ENCODE peak calls at places on chromosomes 5 and 9, in four cellular contexts. D is iPS-NIHi11, I is astrocyte of the cerebellum, L is GDM1. V is an unnamed sample.

GRCh38 chr5:134432677-134433359 is 21.1 kb upstream of the CDKN2AIPNL start:
- DNase-seq in D (no peak), I (no peak), L (no peak), V (no peak)

GRCh38 chr9:21564186-21564585 is 82.1 kb upstream of the IFNE start:
- DNase-seq in I (no peak), L (no peak), D (no peak), V (no peak)

GRCh38 chr9:107542401-107542800 is 52.8 kb upstream of the KLF4 start:
- DNase-seq in L (no peak), D (no peak), I (no peak), V (no peak)

GRCh38 chr5:5652181-5652580 is 229.7 kb downstream of the ICE1 start:
- DNase-seq in D (no peak), L (no peak), I (no peak), V (no peak)

GRCh38 chr9:110016340-110016739 is 191.6 kb downstream of the C9orf152 start:
- DNase-seq in L (no peak), D (no peak), I (peak), V (no peak)

GRCh38 chr9:72458153-72458552 is 63.3 kb upstream of the TMC1 start:
- DNase-seq in L (no peak), I (no peak), D (no peak), V (no peak)

GRCh38 chr9:77954018-77954417 is 77.6 kb downstream of the GNAQ start:
- DNase-seq in L (no peak), D (no peak), I (no peak), V (no peak)

GRCh38 chr5:125413861-125414260 is 667.4 kb upstream of the ZNF608 start:
- DNase-seq in I (no peak), D (no peak), L (no peak), V (no peak)

GRCh38 chr9:120643096-120643495 is 63.1 kb upstream of the CDK5RAP2 start:
- DNase-seq in I (no peak), L (no peak), D (no peak), V (no peak)

GRCh38 chr9:105510024-105510423 is 47.9 kb upstream of the FKTN start:
- DNase-seq in D (no peak), I (peak), L (no peak), V (no peak)

GRCh38 chr9:34233691-34234090 is 54.8 kb downstream of the UBAP1 start:
- DNase-seq in L (no peak), D (no peak), I (no peak), V (no peak)

GRCh38 chr5:143481697-143482531 is 78.4 kb upstream of the NR3C1 start:
- DNase-seq in L (no peak), D (no peak), I (no peak), V (no peak)

V was measured in nephron progenitor cell.